ENCODE peak calls at places on chromosome 3, in five cellular contexts. C is NB4, N is iris pigment epithelial cell, O is AG09319, T is GM20000. W is an unnamed sample.

GRCh38 chr3:148880681-148881080 is 15.6 kb downstream of the CPA3 start:
- DNase-seq in C (peak; percentile 50), N (no peak), O (no peak), T (peak; percentile 8), W (no peak)

GRCh38 chr3:18190646-18191045 is 234.5 kb downstream of the SATB1 start:
- DNase-seq in C (no peak), N (no peak), O (no peak), T (no peak), W (no peak)

GRCh38 chr3:44117239-44117638 is 124.4 kb upstream of the TOPAZ1 start:
- DNase-seq in C (no peak), N (no peak), O (no peak), T (no peak), W (no peak)

GRCh38 chr3:179969525-179969924 is 67.2 kb downstream of the PEX5L start:
- DNase-seq in C (peak; percentile 60), N (peak; percentile 51), O (no peak), T (no peak), W (no peak)

GRCh38 chr3:101533603-101533968 is 20.6 kb upstream of the SENP7 start:
- DNase-seq in C (no peak), N (no peak), O (no peak), T (no peak), W (no peak)

GRCh38 chr3:9014189-9014588 is 50.9 kb upstream of the RAD18 start:
- DNase-seq in C (no peak), N (peak; percentile 34), O (no peak), T (no peak), W (no peak)

GRCh38 chr3:37504583-37505357 is 330.4 kb upstream of the LRRFIP2 start:
- DNase-seq in C (no peak), N (peak; percentile 8), O (no peak), T (no peak), W (no peak)

GRCh38 chr3:17742092-17742836 is at the start of gene TBC1D5:
- DNase-seq in C (peak; percentile 98), N (peak; percentile 98), O (peak; percentile 97), T (peak; percentile 94), W (peak; percentile 96)

GRCh38 chr3:22257252-22257651 is 506.2 kb upstream of the ZNF385D start:
- DNase-seq in C (no peak), N (no peak), O (no peak), T (no peak), W (no peak)

GRCh38 chr3:43363621-43364266 is 77.4 kb downstream of the SNRK start:
- DNase-seq in C (no peak), N (peak; percentile 63), O (peak; percentile 25), T (no peak), W (no peak)

GRCh38 chr3:190094201-190094718 is 26.4 kb downstream of the P3H2 start:
- DNase-seq in C (no peak), N (peak; percentile 58), O (peak; percentile 37), T (no peak), W (no peak)

GRCh38 chr3:191438150-191438814 is 22.7 kb upstream of the PYDC2 start:
- DNase-seq in C (no peak), N (no peak), O (no peak), T (no peak), W (no peak)

GRCh38 chr3:165983284-165983683 is 146.1 kb upstream of the BCHE start:
- DNase-seq in C (no peak), N (peak; percentile 20), O (no peak), T (no peak), W (no peak)

GRCh38 chr3:177606891-177607290 is 409.6 kb upstream of the TBL1XR1 start:
- DNase-seq in C (no peak), N (no peak), O (no peak), T (no peak), W (no peak)

W was measured in germinal center.